ENCODE peak calls at places on chromosomes 11 and 22, in six cellular contexts. N is endothelial cell of umbilical vein; L is body of pancreas; Q is naive thymus-derived CD4-positive, alpha-beta T cell; E is effector memory CD4-positive, alpha-beta T cell; A is transverse colon. Y is an unnamed sample. For H3K4me1 and H3K36me3, the result is how much of the 10 kb centered on the place peaks cover.

GRCh38 chr22:43169310-43170130 is 17.4 kb downstream of the TTLL12 start:
- DNase-seq in L (no peak), A (no peak), E (no peak), Q (no peak), N (no peak), Y (no peak)

GRCh38 chr11:68403424-68403823 is 57.1 kb upstream of the PPP6R3 start:
- DNase-seq in A (no peak), N (no peak), L (no peak), Q (no peak), E (no peak), Y (no peak)

GRCh38 chr11:3164540-3165151 is 464 bp downstream of the OSBPL5 start:
- DNase-seq in Q (no peak), L (peak), N (peak), E (no peak), A (peak), Y (peak)

GRCh38 chr11:126029805-126030204 is 32.9 kb downstream of the CDON start:
- DNase-seq in Q (no peak), L (no peak), A (no peak), E (no peak), N (no peak), Y (no peak)

GRCh38 chr11:59865031-59865430 is 1.3 kb downstream of the TCN1 start:
- DNase-seq in N (peak), E (no peak), L (no peak), Q (no peak), A (no peak), Y (no peak)

GRCh38 chr11:46560300-46561025 is 33.4 kb downstream of the AMBRA1 start:
- DNase-seq in E (no peak), Q (no peak), N (peak), L (no peak), A (no peak), Y (no peak)

GRCh38 chr11:21894492-21894891 is 298.4 kb upstream of the ANO5 start:
- DNase-seq in N (no peak), E (no peak), A (no peak), L (no peak), Q (no peak), Y (no peak)

GRCh38 chr22:35971418-35972119 is 57.1 kb downstream of the RBFOX2 start:
- DNase-seq in Q (no peak), L (no peak), E (no peak), A (no peak), N (peak), Y (no peak)

GRCh38 chr11:66116576-66117361 is 46.7 kb downstream of the PACS1 start:
- DNase-seq in N (no peak), A (no peak), L (no peak), Q (no peak), E (no peak), Y (no peak)

GRCh38 chr11:110196241-110196754 is 100.1 kb downstream of the RDX start:
- DNase-seq in Q (no peak), L (no peak), A (peak), N (peak), E (no peak), Y (no peak)

GRCh38 chr11:73157141-73158010 is 15.3 kb upstream of the FCHSD2 start:
- DNase-seq in E (no peak), N (no peak), A (peak), L (no peak), Q (no peak), Y (peak)

GRCh38 chr11:12998336-12998735 is 10.8 kb upstream of the RASSF10 start:
- DNase-seq in N (no peak), Q (no peak), L (no peak), A (no peak), E (no peak), Y (no peak)

GRCh38 chr11:42526366-42526765 is 785.4 kb upstream of the API5 start:
- DNase-seq in E (no peak), A (no peak), N (no peak), Q (no peak), L (no peak), Y (no peak)

GRCh38 chr11:92324890-92325289 is 100.3 kb downstream of the FAT3 start:
- DNase-seq in A (no peak), N (no peak), L (no peak), Q (no peak), E (no peak), Y (no peak)

GRCh38 chr22:42697542-42698013 is 23.1 kb downstream of the A4GALT start:
- DNase-seq in N (peak), L (peak), E (no peak), Q (no peak), A (peak), Y (no peak)

GRCh38 chr11:33949201-33949913 is 57.5 kb upstream of the LMO2 start:
- DNase-seq in Q (no peak), A (no peak), L (no peak), N (no peak), E (no peak), Y (no peak)

GRCh38 chr22:46363611-46364321 is 28.3 kb downstream of the TRMU start:
- DNase-seq in L (no peak), A (no peak), N (no peak), E (no peak), Q (no peak), Y (peak)

GRCh38 chr22:26707581-26707980 is 50.2 kb downstream of the MIAT start:
- DNase-seq in N (no peak), E (no peak), Q (no peak), L (no peak), A (no peak), Y (no peak)

GRCh38 chr11:123742334-123742733 is 874 bp upstream of the ZNF202 start:
- DNase-seq in N (no peak), Q (no peak), L (no peak), E (no peak), A (no peak), Y (no peak)

GRCh38 chr22:26546282-26546681 is 34.0 kb upstream of the TFIP11 start:
- DNase-seq in L (no peak), E (no peak), Q (no peak), N (no peak), A (no peak), Y (no peak)

DNA sequence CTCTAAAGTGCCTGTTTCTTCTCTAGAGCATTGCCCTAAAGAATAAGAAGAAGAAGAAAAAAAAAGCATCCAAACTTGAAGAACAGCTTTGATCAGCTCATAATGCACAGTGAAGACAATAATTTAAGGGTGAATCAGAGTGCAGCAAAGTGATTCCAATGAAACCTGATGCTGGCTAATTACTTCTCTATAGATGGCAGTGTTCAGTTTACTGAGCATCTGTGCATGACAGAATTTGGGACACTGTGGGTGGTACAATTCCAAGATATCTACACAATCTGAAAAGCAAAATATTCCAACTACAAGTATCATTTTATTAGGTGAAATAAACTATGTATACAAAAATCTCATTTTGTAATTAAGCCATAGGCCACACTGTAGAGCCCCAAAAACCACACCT is 450.5 kb upstream of the CCDC90B start:
- DNase-seq in E (no peak), A (no peak), Q (no peak), N (no peak), L (no peak), Y (no peak)
- H3K4me1 ChIP-seq in E (under half), A (under half), Q (under half), N (under half), L (under half), Y (under half)

DNA sequence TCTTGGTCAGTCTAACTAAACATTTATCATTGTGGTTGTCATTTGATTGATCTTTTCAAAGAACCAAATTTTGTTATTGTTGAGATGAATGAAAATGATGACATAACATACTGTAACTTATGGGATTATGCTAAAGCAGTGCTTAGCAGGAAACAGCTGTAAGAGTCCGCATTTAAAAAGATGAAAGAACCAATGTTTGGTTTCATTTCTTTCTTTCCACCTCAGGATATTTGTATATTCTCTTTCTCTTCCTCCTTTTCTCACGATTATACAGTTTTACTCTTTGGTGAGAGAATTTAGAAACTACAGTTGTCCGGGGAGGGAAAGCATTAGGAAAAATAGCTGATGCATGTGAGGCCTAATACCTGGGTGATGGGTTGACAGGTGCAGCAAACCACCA is 23.1 kb downstream of the PIH1D2 start:
- DNase-seq in Q (no peak), E (no peak), L (no peak), N (no peak), A (no peak), Y (no peak)
- H3K36me3 ChIP-seq in Q (under half), E (under half), L (under half), N (under half), A (under half), Y (half or more)

DNA sequence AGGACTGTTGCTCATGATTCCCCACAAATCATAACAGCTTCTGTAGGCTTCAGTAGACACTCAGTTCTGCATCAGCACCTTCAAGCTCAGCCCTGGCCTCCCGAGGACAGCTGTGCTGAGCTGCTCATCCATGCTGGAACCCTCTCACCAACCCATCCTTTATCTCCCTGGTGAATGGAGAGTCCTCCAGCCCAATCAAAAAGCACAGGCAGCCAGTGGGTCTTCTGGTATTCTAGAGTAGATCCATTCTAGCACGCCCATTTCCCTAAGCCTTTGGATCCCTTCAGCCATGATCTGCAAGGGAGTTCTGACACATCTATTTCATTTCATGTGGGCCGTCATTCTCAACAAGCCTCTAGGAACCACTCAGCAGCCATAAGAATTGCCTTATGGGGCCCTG is 44.6 kb upstream of the SPATA19 start:
- DNase-seq in L (no peak), E (no peak), N (no peak), Q (no peak), A (no peak), Y (no peak)
- H3K4me1 ChIP-seq in L (under half), E (under half), N (under half), Q (under half), A (under half), Y (under half)

DNA sequence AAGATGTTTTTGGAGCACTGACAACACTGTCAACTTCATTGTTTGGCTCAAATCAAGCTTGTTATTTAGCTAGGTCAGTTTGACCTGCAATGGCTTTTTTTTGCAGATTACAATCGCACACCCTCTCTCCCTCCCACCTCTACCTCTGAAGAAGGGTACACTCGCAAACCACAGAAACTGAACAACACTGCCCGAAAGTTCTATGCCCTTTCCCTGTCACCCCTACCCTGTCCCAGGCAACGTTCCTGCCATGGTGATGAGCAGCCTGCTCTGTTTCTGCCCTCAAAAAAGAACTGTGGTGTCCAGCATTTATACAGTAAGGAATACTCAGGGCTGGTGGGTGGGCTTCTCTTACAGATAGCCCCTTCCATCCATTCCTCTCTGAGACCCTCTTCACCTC is 33.7 kb downstream of the SC5D start:
- DNase-seq in A (no peak), E (no peak), L (no peak), Q (no peak), N (no peak), Y (no peak)
- H3K36me3 ChIP-seq in A (under half), E (under half), L (under half), Q (under half), N (under half), Y (under half)

DNA sequence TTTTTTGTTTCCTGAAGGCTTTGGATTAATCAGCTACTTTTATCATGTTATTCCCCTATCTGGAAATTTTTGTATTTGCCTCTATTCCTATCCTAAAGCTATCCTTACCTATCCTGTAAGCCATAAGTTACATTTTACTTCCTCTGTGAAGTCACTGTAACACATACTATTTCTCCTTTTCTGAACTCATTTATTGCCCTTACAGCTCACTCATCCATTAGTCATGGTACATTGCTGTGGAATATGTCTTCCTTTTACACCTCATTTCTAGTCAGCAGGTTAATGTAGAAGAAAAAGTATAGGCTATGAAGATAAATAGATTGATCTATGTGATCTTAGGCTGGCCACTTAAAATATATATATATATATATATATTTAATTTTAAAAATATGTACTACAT is 28.0 kb downstream of the SWAP70 start:
- DNase-seq in A (no peak), E (no peak), N (peak), L (no peak), Q (no peak), Y (no peak)
- H3K4me1 ChIP-seq in A (under half), E (under half), N (half or more), L (under half), Q (under half), Y (half or more)

Y was measured in spleen.